ENCODE peak calls at places on chromosomes 5 and 9, in six cellular contexts. Q, L, Z, O, I and M are unnamed samples.

GRCh38 chr5:116675628-116675910 is 100.9 kb upstream of the SEMA6A start:
- DNase-seq in Q (no peak), L (no peak), Z (no peak), O (no peak), I (no peak), M (no peak)

GRCh38 chr9:114225534-114226288 is 70.4 kb downstream of the COL27A1 start:
- DNase-seq in Q (no peak), L (no peak), Z (no peak), O (no peak), I (no peak), M (no peak)

GRCh38 chr5:98514106-98514665 is 259.3 kb upstream of the RGMB start:
- DNase-seq in Q (no peak), L (no peak), Z (no peak), O (no peak), I (no peak), M (no peak)

GRCh38 chr5:6636293-6636692 is 3.1 kb downstream of the SRD5A1 start:
- DNase-seq in Q (no peak), L (no peak), Z (no peak), O (no peak), I (no peak), M (no peak)

GRCh38 chr5:151571270-151572173 is 19.6 kb downstream of the FAT2 start:
- DNase-seq in Q (no peak), L (no peak), Z (no peak), O (no peak), I (no peak), M (no peak)

GRCh38 chr5:41789434-41789833 is 80.8 kb downstream of the OXCT1 start:
- DNase-seq in Q (no peak), L (no peak), Z (no peak), O (no peak), I (no peak), M (no peak)

GRCh38 chr5:24773241-24773640 is 128.5 kb upstream of the CDH10 start:
- DNase-seq in Q (no peak), L (no peak), Z (no peak), O (no peak), I (no peak), M (no peak)

GRCh38 chr5:40223884-40224402 is 455.8 kb upstream of the PTGER4 start:
- DNase-seq in Q (no peak), L (peak), Z (no peak), O (no peak), I (no peak), M (no peak)

GRCh38 chr9:137305060-137305787 is 3.2 kb upstream of the NRARP start:
- DNase-seq in Q (peak), L (peak), Z (no peak), O (peak), I (peak), M (peak)

GRCh38 chr9:134125413-134126095 is 10.3 kb upstream of the WDR5 start:
- DNase-seq in Q (no peak), L (no peak), Z (no peak), O (no peak), I (no peak), M (no peak)

GRCh38 chr5:90940227-90940995 is 381.8 kb downstream of the ADGRV1 start:
- DNase-seq in Q (no peak), L (peak), Z (no peak), O (peak), I (peak), M (no peak)

GRCh38 chr5:119919279-119919678 is 289.9 kb downstream of the FAM170A start:
- DNase-seq in Q (no peak), L (no peak), Z (no peak), O (no peak), I (no peak), M (no peak)

GRCh38 chr5:110851357-110851756 is 112.5 kb downstream of the SLC25A46 start:
- DNase-seq in Q (no peak), L (no peak), Z (no peak), O (no peak), I (no peak), M (no peak)

GRCh38 chr5:28737682-28738081 is 1699.3 kb upstream of the CDH9 start:
- DNase-seq in Q (no peak), L (no peak), Z (no peak), O (no peak), I (no peak), M (no peak)

GRCh38 chr5:28729067-28729466 is 1690.7 kb upstream of the CDH9 start:
- DNase-seq in Q (no peak), L (no peak), Z (no peak), O (no peak), I (no peak), M (no peak)

DNA sequence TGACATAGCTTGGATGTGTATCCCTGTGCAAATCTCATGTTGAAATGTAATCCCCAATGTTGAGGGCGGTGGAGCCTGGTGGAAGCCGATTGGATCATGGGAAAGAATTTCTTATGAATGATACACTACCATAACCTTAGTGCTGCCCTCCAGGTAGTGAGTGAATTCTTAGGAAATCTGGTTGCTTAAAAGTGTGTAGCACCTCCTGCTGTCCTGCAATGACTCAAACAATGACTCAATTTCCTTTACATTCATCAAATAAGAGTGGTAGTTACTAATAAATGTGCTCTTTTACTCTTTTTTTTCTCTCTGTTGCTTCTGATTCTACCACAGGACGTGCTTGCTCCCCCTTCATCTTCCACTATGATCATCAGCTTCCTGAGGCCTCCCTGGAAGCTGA is 1696.0 kb upstream of the CDH9 start:
- DNase-seq in Q (no peak), L (no peak), Z (no peak), O (no peak), I (no peak), M (no peak)
- TF ChIP-seq CTCF in Q (no peak), L (no peak), Z (no peak), O (no peak), I (no peak), M (no peak)

GRCh38 chr5:14212838-14213237 is 69.7 kb downstream of the TRIO start:
- DNase-seq in Q (no peak), L (no peak), Z (no peak), O (no peak), I (no peak), M (no peak)

GRCh38 chr5:14210729-14211128 is 67.6 kb downstream of the TRIO start:
- DNase-seq in Q (no peak), L (no peak), Z (no peak), O (no peak), I (no peak), M (no peak)

GRCh38 chr5:14213253-14213652 is 70.1 kb downstream of the TRIO start:
- DNase-seq in Q (no peak), L (no peak), Z (no peak), O (no peak), I (no peak), M (no peak)

GRCh38 chr5:14213813-14214585 is 70.9 kb downstream of the TRIO start:
- DNase-seq in Q (no peak), L (no peak), Z (no peak), O (no peak), I (no peak), M (no peak)

GRCh38 chr5:14211818-14212799 is 69.0 kb downstream of the TRIO start:
- DNase-seq in Q (no peak), L (no peak), Z (no peak), O (no peak), I (no peak), M (no peak)
- TF ChIP-seq CTCF in Q (no peak), L (no peak), Z (no peak), O (no peak), I (no peak), M (no peak)

DNA sequence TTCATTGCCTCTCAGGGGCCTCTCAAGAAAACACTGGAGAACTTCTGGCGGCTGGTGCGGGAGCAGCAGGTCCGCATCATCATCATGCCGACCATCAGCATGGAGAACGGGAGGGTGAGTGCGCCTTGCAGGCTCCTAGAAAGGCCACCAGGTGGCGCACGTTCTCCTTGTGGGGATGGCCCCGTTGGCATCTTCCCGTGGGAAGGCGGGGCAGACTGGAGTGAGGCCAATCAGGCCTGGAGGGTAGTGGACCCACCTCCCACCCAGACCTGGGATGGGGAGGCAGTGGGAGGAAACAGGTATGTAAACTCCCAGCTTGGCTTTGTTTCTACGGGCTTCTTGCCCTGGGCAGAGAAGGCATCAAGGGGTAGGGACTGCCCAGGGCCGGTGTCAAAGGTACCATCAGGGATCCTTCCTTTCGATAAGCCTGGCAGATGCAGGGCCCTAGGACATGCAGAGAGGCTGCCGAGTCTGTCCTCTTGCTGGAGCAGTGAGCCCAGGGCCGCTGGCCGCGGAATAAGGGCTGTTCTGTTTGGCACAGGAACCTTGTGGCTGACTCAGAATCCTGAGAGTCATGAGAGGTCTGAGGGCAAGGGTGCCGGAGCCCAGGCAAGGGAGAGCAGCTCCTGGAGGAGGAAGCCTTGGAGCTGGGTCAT is 18.9 kb upstream of the SPTLC1 start:
- DNase-seq in Q (peak), L (peak), Z (no peak), O (peak), I (peak), M (peak)
- TF ChIP-seq CTCF in Q (peak), L (peak), Z (peak), O (peak), I (peak), M (peak)

GRCh38 chr9:19409406-19410194 is 791 bp downstream of the ACER2 start:
- DNase-seq in Q (peak), L (peak), Z (no peak), O (peak), I (peak), M (no peak)

GRCh38 chr9:19410594-19410993 is 1.8 kb downstream of the ACER2 start:
- DNase-seq in Q (no peak), L (no peak), Z (no peak), O (no peak), I (no peak), M (no peak)

GRCh38 chr9:19408316-19408692 is 505 bp upstream of the ACER2 start:
- DNase-seq in Q (peak), L (peak), Z (peak), O (no peak), I (no peak), M (no peak)

GRCh38 chr9:19410195-19410503 is 1.3 kb downstream of the ACER2 start:
- DNase-seq in Q (no peak), L (no peak), Z (no peak), O (no peak), I (no peak), M (no peak)

GRCh38 chr9:19408693-19409405 is at the start of gene ACER2:
- DNase-seq in Q (peak), L (peak), Z (peak), O (peak), I (peak), M (peak)
- TF ChIP-seq CTCF in Q (peak), L (no peak), Z (no peak), O (no peak), I (no peak), M (peak)

GRCh38 chr5:135339189-135339588 is 59.8 kb downstream of the MACROH2A1 start:
- DNase-seq in Q (no peak), L (no peak), Z (no peak), O (no peak), I (no peak), M (no peak)
- TF ChIP-seq CTCF in Q (no peak), L (no peak), Z (no peak), O (no peak), I (no peak), M (no peak)

DNA sequence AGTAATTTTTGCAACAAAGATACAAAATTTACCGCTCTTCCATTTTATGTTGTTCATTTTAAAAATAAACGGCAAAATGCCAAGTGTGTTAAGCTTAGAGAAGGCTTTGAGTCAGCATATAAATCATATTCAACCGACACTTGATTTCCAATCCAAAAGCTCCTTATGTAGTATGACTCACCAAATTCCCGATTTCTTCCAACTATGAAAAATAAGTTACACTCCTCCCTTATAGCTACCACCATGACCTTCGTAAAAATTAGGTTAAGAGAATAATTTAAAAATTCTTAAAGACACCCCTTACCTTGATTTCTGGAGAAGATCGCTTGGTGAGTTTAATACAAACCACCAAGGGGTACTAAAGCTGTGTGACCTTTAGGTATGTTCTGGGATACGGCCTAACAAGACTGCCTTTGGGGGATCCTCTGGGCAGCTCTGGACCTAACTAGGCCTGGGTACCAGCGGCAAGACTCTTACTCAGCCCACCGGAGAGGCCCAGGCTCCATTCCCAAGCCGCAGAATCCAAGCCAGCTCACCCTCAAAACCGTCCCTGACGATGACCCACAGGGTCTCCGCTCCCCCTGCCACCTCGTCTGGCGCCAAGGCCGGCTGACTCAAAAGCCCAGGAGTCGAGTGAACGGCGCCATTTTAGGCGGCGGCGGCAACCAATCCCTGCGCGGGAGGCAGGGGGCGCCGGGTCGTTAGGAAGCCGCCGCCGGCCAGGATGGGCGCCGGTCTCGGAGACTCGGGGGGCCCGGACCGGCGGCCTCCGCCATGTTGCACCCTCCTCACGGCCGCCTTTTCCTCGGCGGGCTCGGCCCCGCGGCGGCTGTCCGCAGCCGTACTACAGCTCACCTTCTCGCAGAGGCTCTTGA is 731 bp downstream of the PPP2CA start:
- DNase-seq in Q (peak), L (peak), Z (no peak), O (peak), I (peak), M (peak)
- TF ChIP-seq CTCF in Q (peak), L (no peak), Z (peak), O (no peak), I (no peak), M (peak)

DNA sequence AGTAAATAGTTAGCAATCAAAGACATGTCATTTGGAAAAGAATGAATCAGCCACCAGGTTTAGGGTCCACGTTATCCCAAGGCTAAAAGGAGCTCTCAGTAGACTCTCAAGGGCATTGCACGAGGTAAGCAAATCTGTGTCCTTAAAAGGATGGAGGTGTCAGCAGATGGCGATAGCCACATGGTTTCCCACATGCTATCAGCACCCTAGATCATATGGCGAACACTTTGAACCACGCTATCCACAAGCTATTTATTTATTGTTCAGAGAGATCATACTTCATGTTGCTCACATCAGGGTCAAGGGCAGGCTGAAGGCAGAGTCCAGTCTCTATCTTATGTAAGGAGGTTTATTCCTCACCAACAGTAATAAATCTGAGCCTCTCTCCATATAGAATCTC is 43.7 kb downstream of the CDH6 start:
- DNase-seq in Q (no peak), L (no peak), Z (no peak), O (no peak), I (no peak), M (no peak)
- TF ChIP-seq CTCF in Q (no peak), L (no peak), Z (no peak), O (no peak), I (no peak), M (no peak)